ENCODE peak calls at places on chromosomes 4 and X, in five cellular contexts. L is PC-9, G is mammary epithelial cell, U is SK-N-SH, V is endothelial cell of umbilical vein. S is an unnamed sample.

GRCh38 chr4:7658297-7659204 is 223.8 kb upstream of the PSAPL1 start:
- DNase-seq in U (no peak), G (no peak), L (peak; percentile 39), V (no peak), S (no peak)

GRCh38 chrX:108071578-108071977 is 19.8 kb downstream of the PSMD10 start:
- DNase-seq in L (no peak), G (no peak), V (peak; percentile 5), U (no peak), S (no peak)

GRCh38 chr4:30856795-30857564 is 136.8 kb downstream of the PCDH7 start:
- DNase-seq in U (no peak), L (no peak), G (no peak), V (no peak), S (no peak)

GRCh38 chrX:111719426-111720210 is 38.6 kb downstream of the ALG13 start:
- DNase-seq in G (no peak), L (no peak), V (peak; percentile 1), U (peak; percentile 2), S (peak; percentile 13)

GRCh38 chr4:95165926-95166524 is 382.7 kb downstream of the UNC5C start:
- DNase-seq in G (peak; percentile 54), U (peak; percentile 59), L (peak; percentile 36), V (peak; percentile 74), S (peak; percentile 87)

GRCh38 chrX:48497871-48498270 is 10.9 kb upstream of the PORCN start:
- DNase-seq in G (no peak), V (no peak), U (no peak), L (no peak), S (no peak)

GRCh38 chr4:131091896-131092295 is 1995.9 kb downstream of the C4orf33 start:
- DNase-seq in U (peak; percentile 1), L (peak; percentile 34), V (peak; percentile 43), G (peak; percentile 21), S (peak; percentile 53)

GRCh38 chrX:88660836-88661235 is 86.2 kb upstream of the CPXCR1 start:
- DNase-seq in G (no peak), L (no peak), U (no peak), V (no peak), S (no peak)

GRCh38 chrX:151370906-151371305 is 26.1 kb upstream of the VMA21 start:
- DNase-seq in U (peak; percentile 32), G (no peak), L (no peak), V (no peak), S (no peak)

GRCh38 chr4:143046454-143046853 is 138.3 kb upstream of the USP38 start:
- DNase-seq in V (no peak), L (no peak), U (no peak), G (no peak), S (peak; percentile 19)

GRCh38 chr4:72286185-72286584 is 254.4 kb downstream of the NPFFR2 start:
- DNase-seq in G (peak; percentile 11), U (peak; percentile 1), V (peak; percentile 10), L (no peak), S (peak; percentile 23)

GRCh38 chr4:149765630-149766029 is 50.0 kb downstream of the IQCM start:
- DNase-seq in V (no peak), U (no peak), L (no peak), G (peak; percentile 75), S (no peak)

GRCh38 chr4:38308728-38309315 is 348.6 kb downstream of the PTTG2 start:
- DNase-seq in U (no peak), L (peak; percentile 77), G (peak; percentile 69), V (no peak), S (no peak)

GRCh38 chrX:71565634-71566033 is 12.6 kb upstream of the GCNA start:
- DNase-seq in V (peak; percentile 12), U (no peak), G (no peak), L (no peak), S (no peak)

GRCh38 chr4:10460313-10461047 is 3.3 kb upstream of the ZNF518B start:
- DNase-seq in G (peak; percentile 14), L (no peak), U (no peak), V (no peak), S (no peak)

GRCh38 chr4:99868126-99868596 is 26.1 kb downstream of the LAMTOR3 start:
- DNase-seq in L (no peak), V (no peak), U (no peak), G (no peak), S (peak; percentile 14)

GRCh38 chr4:149347139-149347538 is 468.5 kb downstream of the IQCM start:
- DNase-seq in L (no peak), U (no peak), G (no peak), V (no peak), S (no peak)

GRCh38 chr4:37970702-37971101 is 10.5 kb downstream of the PTTG2 start:
- DNase-seq in L (peak; percentile 84), V (peak; percentile 49), U (peak; percentile 32), G (peak; percentile 68), S (no peak)

GRCh38 chr4:139082750-139083532 is 67.4 kb downstream of the NOCT start:
- DNase-seq in U (peak; percentile 89), G (peak; percentile 99), L (peak; percentile 95), V (peak; percentile 99), S (peak; percentile 96)

GRCh38 chr4:112418092-112418491 is 97.9 kb downstream of the NEUROG2 start:
- DNase-seq in U (no peak), G (no peak), V (no peak), L (no peak), S (no peak)

GRCh38 chrX:139113682-139114081 is 402.2 kb upstream of the FGF13 start:
- DNase-seq in L (no peak), G (no peak), V (no peak), U (no peak), S (no peak)

GRCh38 chr4:153275380-153276276 is 68.9 kb upstream of the MND1 start:
- DNase-seq in G (no peak), U (no peak), V (no peak), L (no peak), S (no peak)

GRCh38 chrX:39516399-39516798 is 581.4 kb downstream of the BCOR start:
- DNase-seq in U (peak; percentile 30), G (no peak), L (no peak), V (no peak), S (no peak)

GRCh38 chrX:40727599-40728252 is 7.6 kb downstream of the MED14 start:
- DNase-seq in V (no peak), L (no peak), U (no peak), G (no peak), S (no peak)

GRCh38 chrX:84865113-84865512 is 138.6 kb upstream of the APOOL start:
- DNase-seq in L (no peak), U (no peak), G (no peak), V (peak; percentile 34), S (no peak)

GRCh38 chr4:75512336-75513211 is 1.6 kb downstream of the RCHY1 start:
- DNase-seq in V (peak; percentile 88), L (no peak), G (peak; percentile 48), U (no peak), S (no peak)
- H3K79me2 ChIP-seq in V (peaks cover 49% of the 10 kb centered on the region), L (peaks cover 61% of the 10 kb centered on the region), G (peaks cover 74% of the 10 kb centered on the region), U (peaks cover 68% of the 10 kb centered on the region), S (peaks cover 84% of the 10 kb centered on the region)

GRCh38 chrX:153411988-153412574 is 809 bp downstream of the ZFP92 start:
- DNase-seq in U (peak; percentile 52), V (no peak), G (peak; percentile 4), L (no peak), S (no peak)
- H3K4me3 ChIP-seq in U (peak overlapping the region; percentile 53), V (peak overlapping the region; percentile 36), G (peak overlapping the region; percentile 13), L (no peak overlapping the region), S (no peak overlapping the region)

GRCh38 chr4:109077486-109077885 is 225.0 kb downstream of the COL25A1 start:
- DNase-seq in U (no peak), L (no peak), G (no peak), V (no peak), S (no peak)

GRCh38 chr4:109075617-109076016 is 226.8 kb downstream of the COL25A1 start:
- DNase-seq in L (no peak), U (no peak), G (no peak), V (no peak), S (no peak)

GRCh38 chr4:109079177-109079576 is 223.3 kb downstream of the COL25A1 start:
- DNase-seq in L (no peak), V (no peak), G (no peak), U (no peak), S (no peak)

GRCh38 chr4:109079731-109080130 is 222.7 kb downstream of the COL25A1 start:
- DNase-seq in U (no peak), G (no peak), L (no peak), V (peak; percentile 78), S (no peak)

DNA sequence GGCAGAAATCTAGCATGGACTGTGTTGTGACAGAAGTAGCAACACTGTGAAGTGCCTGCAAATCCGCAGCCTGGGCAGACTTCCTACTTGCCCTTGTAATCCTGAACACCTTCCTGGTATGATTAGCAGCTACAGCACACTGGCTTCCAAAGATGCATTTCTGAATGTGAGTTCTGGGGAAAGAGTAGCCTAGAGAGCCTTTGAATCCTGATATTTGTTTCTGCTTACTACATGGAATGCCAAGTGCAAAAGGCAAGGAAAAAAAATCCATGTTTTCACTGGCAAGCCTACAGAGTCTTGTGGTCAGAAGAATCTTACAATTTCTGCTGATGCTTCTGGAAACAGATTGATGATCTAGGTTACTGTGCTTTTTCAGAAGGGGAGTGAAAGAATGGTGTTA is 223.7 kb downstream of the COL25A1 start:
- DNase-seq in G (no peak), V (peak; percentile 48), L (no peak), U (no peak), S (no peak)
- H3K4me2 ChIP-seq in G (no peak overlapping the region), V (no peak overlapping the region), L (no peak overlapping the region), U (no peak overlapping the region), S (no peak overlapping the region)

DNA sequence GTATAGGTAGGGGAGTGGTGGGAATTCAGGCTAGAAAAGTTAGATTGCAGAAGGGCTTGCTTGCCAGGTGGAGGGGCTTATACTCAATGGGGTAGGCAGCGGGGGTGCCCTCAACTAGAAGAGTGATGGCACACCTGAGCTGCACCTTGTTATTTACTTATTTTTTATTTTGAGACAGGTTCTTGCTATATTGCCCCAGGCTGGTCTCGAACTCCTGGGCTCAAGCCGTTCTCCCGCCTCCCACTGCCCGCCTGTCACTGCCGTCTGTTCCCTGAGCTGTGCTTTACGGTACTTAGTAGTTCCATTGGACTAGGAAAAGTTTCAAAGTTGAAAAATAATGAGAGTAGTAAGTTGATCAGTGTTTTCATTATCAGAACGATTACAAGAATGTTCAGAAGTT is 2.0 kb downstream of the ZFX start:
- DNase-seq in V (no peak), L (no peak), U (no peak), G (no peak), S (no peak)
- H3K79me2 ChIP-seq in V (peaks cover 62% of the 10 kb centered on the region), L (peaks cover 72% of the 10 kb centered on the region), U (peaks cover 62% of the 10 kb centered on the region), G (peaks cover 65% of the 10 kb centered on the region), S (peaks cover 61% of the 10 kb centered on the region)

DNA sequence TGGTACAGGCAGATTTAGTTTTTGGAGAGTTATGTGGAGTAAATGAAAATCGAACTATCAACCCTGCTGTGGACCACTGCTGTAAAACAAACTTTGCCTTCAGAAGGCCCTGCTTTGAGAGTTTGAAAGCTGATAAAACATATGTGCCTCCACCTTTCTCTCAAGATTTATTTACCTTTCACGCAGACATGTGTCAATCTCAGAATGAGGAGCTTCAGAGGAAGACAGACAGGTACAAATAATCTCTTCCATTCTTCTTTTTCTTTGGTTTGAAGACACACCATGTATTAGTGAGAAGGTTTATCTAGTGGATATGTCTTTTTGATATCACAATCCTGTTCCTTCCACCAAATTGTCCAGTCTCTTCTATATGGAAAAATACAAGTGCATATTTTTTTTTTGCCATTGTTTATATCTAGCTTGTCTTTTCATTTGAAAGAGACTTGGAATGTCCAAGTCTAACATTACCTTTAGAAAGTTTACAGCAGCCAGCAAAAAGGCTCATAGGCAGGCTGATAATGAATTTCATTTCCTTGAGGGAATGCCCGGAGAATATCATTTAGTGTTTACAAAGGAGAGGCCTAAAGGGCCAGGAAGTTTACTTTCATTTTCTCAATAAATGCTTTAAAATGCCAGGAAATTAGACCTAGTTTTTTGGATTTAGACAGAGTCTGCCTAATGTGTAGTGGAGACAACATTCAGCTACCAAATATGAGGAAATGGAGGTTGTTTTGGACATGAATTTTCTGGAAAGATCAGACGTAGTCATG is 18.6 kb downstream of the AFM start:
- DNase-seq in G (no peak), V (peak; percentile 18), U (no peak), L (no peak), S (peak; percentile 25)
- H3K4me3 ChIP-seq in G (peak overlapping the region; percentile 30), V (no peak overlapping the region), U (no peak overlapping the region), L (peak overlapping the region; percentile 34), S (no peak overlapping the region)

S was measured in hepatocyte.